ENCODE peak calls at places on chromosomes 6 and 20, in five cellular contexts. B is keratinocyte, Q is HepG2, U is fibroblast of lung, F is neuronal stem cell. K is an unnamed sample. For H3K9me3, the result is how much of the 10 kb centered on the place peaks cover.

GRCh38 chr6:24743265-24743943 is 24.4 kb upstream of the C6orf62 start:
- DNase-seq in F (no peak), B (peak), U (peak), Q (no peak), K (peak)

GRCh38 chr6:122610690-122611455 is 668 bp downstream of the PKIB start:
- DNase-seq in Q (peak), F (peak), B (no peak), U (peak), K (peak)

GRCh38 chr20:48745330-48745729 is 82.5 kb downstream of the PREX1 start:
- DNase-seq in B (no peak), U (no peak), Q (no peak), F (no peak), K (no peak)

GRCh38 chr6:149264629-149265028 is 52.9 kb upstream of the TAB2 start:
- DNase-seq in Q (peak), U (no peak), F (no peak), B (no peak), K (no peak)

GRCh38 chr20:5680227-5680626 is 70.0 kb upstream of the SHLD1 start:
- DNase-seq in B (no peak), U (no peak), F (no peak), Q (no peak), K (peak)

GRCh38 chr20:48818481-48818987 is 9.3 kb downstream of the PREX1 start:
- DNase-seq in F (no peak), Q (no peak), B (no peak), U (no peak), K (no peak)

GRCh38 chr6:38187285-38187684 is 367.8 kb downstream of the ZFAND3 start:
- DNase-seq in F (no peak), Q (no peak), B (no peak), U (no peak), K (no peak)

GRCh38 chr6:43922423-43923375 is 152.7 kb downstream of the VEGFA start:
- DNase-seq in Q (no peak), U (no peak), F (no peak), B (no peak), K (no peak)

GRCh38 chr20:21396921-21397340 is 395 bp downstream of the NKX2-4 start:
- DNase-seq in B (no peak), F (no peak), U (no peak), Q (no peak), K (no peak)

GRCh38 chr6:143527677-143528076 is 16.2 kb upstream of the FUCA2 start:
- DNase-seq in B (no peak), F (no peak), Q (no peak), U (no peak), K (no peak)
- H2AFZ ChIP-seq in B (no peak), F (no peak), Q (no peak), U (no peak), K (no peak)

GRCh38 chr6:155915651-155916050 is 460.0 kb upstream of the NOX3 start:
- DNase-seq in F (no peak), B (no peak), U (no peak), Q (no peak), K (no peak)

GRCh38 chr6:155913816-155914215 is 458.2 kb upstream of the NOX3 start:
- DNase-seq in Q (no peak), U (no peak), B (no peak), F (no peak), K (no peak)

DNA sequence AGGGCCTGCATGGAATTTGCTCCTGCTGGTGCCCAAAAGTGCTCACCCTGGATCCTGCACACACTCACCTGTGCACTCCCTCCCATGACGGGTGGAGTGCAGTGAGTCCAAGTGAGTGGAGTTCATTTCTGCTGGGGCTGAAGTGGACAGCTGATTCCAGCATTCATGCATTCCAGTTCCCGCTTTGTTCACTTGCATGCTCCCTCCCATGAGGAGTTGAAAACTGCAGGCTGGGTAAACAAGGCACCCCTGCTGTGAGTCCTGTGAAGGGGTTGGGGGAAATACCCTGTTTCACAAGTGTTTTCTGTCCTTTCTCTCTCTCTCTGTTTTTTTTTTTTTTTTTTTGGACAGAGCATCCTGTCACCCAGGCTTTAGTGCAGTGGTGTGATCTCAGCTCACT is 454.1 kb upstream of the NOX3 start:
- DNase-seq in B (no peak), F (no peak), U (no peak), Q (no peak), K (no peak)
- H3K9me3 ChIP-seq in B (under half), F (under half), U (under half), Q (under half), K (under half)

DNA sequence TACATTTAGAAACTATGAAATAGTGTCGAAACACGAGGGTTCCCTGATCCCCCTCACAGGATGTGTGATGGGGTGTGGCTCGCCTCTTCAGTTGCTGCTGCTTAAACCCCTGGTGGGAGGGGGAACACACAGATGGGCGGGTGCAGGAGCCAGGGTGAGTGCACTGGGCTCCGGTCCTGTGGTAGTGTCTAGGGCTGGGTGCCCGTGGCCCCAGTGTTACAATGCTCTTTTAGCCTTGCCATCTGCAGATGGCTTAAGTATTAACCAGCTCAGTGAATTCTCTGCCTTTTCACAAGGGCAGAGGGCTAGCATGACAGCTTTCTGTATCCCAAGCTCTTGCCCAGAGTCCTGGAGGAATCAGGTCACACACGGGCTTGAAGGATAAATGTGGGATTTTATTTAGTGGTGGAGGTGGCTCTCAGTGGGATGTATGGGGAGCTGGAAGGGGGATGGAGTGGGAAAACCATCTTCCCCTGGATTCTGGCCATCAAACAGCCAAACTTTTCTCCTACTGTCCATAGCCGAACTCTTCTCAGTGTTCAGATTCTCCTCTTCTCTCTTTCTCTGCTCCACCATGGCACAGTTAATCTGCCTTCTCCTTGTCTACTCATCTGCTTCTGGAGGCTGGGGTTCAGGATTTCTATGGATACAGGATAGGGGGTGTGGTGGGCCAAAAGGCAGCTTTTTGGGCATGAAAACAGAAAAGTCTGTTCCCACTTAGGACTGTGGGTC is 659.0 kb downstream of the EPM2A start:
- DNase-seq in U (no peak), F (no peak), Q (no peak), B (no peak), K (no peak)
- H2AFZ ChIP-seq in U (no peak), F (no peak), Q (no peak), B (no peak), K (no peak)

DNA sequence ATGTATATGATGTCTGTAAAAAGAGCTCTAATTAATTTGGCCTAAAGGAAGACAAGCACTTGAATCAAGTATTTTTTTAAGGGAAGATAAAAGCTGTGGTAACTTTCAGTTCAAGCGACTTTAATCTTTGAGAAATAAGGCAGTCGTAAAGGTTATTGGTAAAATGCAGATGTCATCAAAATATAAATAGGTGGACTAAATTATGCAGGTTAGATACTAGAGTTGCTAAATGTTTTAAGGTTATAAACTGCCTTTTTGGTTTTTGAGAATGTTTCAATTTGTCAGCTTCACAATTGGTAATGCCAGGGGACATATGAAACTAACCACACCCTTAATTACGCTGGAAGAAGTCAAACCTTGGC is 159.5 kb upstream of the OLIG3 start:
- DNase-seq in B (no peak), U (no peak), F (no peak), Q (no peak), K (no peak)
- H3K9me3 ChIP-seq in B (under half), U (under half), F (under half), Q (under half), K (under half)

GRCh38 chr20:57378646-57379262 is 12.4 kb upstream of the RBM38 start:
- DNase-seq in B (no peak), Q (no peak), U (no peak), F (no peak), K (no peak)
- H2AFZ ChIP-seq in B (no peak), Q (no peak), U (no peak), F (no peak), K (no peak)

GRCh38 chr20:51216850-51217249 is 193.9 kb upstream of the KCNG1 start:
- DNase-seq in B (no peak), U (no peak), F (no peak), Q (no peak), K (no peak)
- H3K9me3 ChIP-seq in B (under half), U (under half), F (under half), Q (under half), K (under half)

DNA sequence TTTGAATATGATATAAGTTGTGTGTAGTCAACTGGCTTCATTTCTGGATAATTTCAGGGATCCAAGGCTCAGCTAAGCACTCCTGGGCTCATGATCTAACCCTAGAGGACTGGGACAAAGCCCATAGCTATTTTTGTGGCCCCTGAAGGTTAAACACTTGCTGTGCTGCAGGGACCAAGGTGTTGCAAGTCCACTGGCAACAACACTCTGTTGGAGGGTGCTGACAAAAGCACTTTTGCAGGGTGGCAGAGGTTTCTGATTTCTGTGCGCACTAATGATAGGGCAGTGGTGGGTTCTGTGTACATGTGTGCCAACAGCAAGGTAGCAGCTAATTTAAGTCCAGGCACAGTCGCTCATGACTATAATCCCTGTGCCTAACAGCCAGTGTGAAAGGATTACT is 445.3 kb upstream of the SYNCRIP start:
- DNase-seq in F (no peak), U (no peak), B (no peak), Q (no peak), K (no peak)
- H2AFZ ChIP-seq in F (no peak), U (no peak), B (no peak), Q (no peak), K (no peak)